ENCODE peak calls at places on chromosome 4, in five cellular contexts. N is GM06990, X is BE2C, H is choroid plexus epithelial cell, J is Caco-2. L is an unnamed sample.

GRCh38 chr4:135538698-135539097 is 1337.1 kb upstream of the PABPC4L start:
- DNase-seq in N (no peak), X (no peak), H (no peak), J (no peak), L (no peak)

GRCh38 chr4:52051213-52051614 is at the start of gene SPATA18:
- DNase-seq in N (peak), X (no peak), H (peak), J (peak), L (peak)

GRCh38 chr4:4859010-4859798 is at the start of gene MSX1:
- DNase-seq in N (peak), X (peak), H (peak), J (peak), L (peak)

GRCh38 chr4:24810016-24810415 is 14.6 kb downstream of the SOD3 start:
- DNase-seq in N (no peak), X (no peak), H (peak), J (no peak), L (peak)

GRCh38 chr4:146224331-146224966 is 10.1 kb downstream of the REELD1 start:
- DNase-seq in N (no peak), X (no peak), H (peak), J (no peak), L (peak)

GRCh38 chr4:103400405-103400804 is 202.3 kb upstream of the CENPE start:
- DNase-seq in N (no peak), X (no peak), H (peak), J (no peak), L (no peak)

GRCh38 chr4:2793920-2794706 is 1.2 kb downstream of the SH3BP2 start:
- DNase-seq in N (peak), X (peak), H (peak), J (peak), L (peak)

GRCh38 chr4:24382381-24382780 is 202.0 kb downstream of the DHX15 start:
- DNase-seq in N (no peak), X (no peak), H (no peak), J (no peak), L (no peak)

GRCh38 chr4:41679991-41680390 is 68.5 kb downstream of the PHOX2B start:
- DNase-seq in N (no peak), X (no peak), H (no peak), J (no peak), L (no peak)

GRCh38 chr4:90074322-90074886 is 52.8 kb upstream of the CCSER1 start:
- DNase-seq in N (no peak), X (no peak), H (no peak), J (no peak), L (no peak)

GRCh38 chr4:173735055-173735454 is 205.0 kb upstream of the HAND2 start:
- DNase-seq in N (no peak), X (no peak), H (no peak), J (no peak), L (peak)

GRCh38 chr4:155629183-155629825 is 37.3 kb upstream of the GUCY1A1 start:
- DNase-seq in N (no peak), X (no peak), H (peak), J (no peak), L (peak)

GRCh38 chr4:20662851-20663250 is 37.4 kb upstream of the PACRGL start:
- DNase-seq in N (no peak), X (no peak), H (peak), J (no peak), L (no peak)

GRCh38 chr4:16227462-16227868 is 1.2 kb upstream of the TAPT1 start:
- DNase-seq in N (peak), X (no peak), H (peak), J (peak), L (peak)

GRCh38 chr4:62415256-62415655 is 1215.1 kb downstream of the ADGRL3 start:
- DNase-seq in N (no peak), X (no peak), H (no peak), J (no peak), L (no peak)

GRCh38 chr4:110900206-110900769 is 277.4 kb upstream of the PITX2 start:
- DNase-seq in N (no peak), X (no peak), H (peak), J (no peak), L (peak)
- H3K4me3 ChIP-seq in N (no peak), X (no peak), H (no peak), J (no peak), L (no peak)

DNA sequence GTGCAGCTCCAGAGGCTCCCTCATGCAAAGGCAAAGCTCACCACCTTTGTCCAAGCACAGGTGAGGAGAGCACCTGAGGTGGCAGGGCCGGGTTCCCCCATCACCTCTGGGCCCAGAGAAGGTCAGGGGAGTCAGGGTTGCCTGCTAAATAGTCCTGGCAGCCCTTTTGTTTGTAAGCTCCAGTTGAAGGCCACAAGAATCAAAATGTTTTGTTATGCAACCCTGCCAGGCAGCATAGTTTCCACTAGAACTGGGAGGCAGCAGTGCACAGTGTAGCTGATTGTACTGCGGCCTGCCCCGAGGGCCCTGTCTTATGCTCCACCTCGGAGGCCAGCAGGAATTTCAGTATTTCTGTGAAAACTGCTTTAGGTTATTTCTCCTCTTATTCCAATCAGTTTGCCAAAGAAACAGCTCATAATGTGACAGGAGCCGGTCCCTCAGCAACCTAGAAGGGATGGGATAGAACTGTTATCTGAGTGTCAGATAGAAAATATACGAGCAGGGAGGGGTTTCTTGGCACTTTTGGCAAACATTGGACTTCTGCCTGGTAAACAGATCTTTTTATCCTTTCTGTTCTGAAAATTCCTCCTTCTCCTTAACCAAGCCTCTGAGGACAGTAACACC is 93.7 kb downstream of the LNX1 start:
- DNase-seq in N (no peak), X (no peak), H (peak), J (peak), L (peak)
- TF ChIP-seq CTCF in N (no peak), X (no peak), H (peak), J (no peak), L (peak)

GRCh38 chr4:86565641-86566040 is 28.5 kb upstream of the PTPN13 start:
- DNase-seq in N (no peak), X (no peak), H (no peak), J (no peak), L (no peak)

GRCh38 chr4:86564795-86565194 is 29.3 kb upstream of the PTPN13 start:
- DNase-seq in N (no peak), X (no peak), H (no peak), J (no peak), L (peak)

DNA sequence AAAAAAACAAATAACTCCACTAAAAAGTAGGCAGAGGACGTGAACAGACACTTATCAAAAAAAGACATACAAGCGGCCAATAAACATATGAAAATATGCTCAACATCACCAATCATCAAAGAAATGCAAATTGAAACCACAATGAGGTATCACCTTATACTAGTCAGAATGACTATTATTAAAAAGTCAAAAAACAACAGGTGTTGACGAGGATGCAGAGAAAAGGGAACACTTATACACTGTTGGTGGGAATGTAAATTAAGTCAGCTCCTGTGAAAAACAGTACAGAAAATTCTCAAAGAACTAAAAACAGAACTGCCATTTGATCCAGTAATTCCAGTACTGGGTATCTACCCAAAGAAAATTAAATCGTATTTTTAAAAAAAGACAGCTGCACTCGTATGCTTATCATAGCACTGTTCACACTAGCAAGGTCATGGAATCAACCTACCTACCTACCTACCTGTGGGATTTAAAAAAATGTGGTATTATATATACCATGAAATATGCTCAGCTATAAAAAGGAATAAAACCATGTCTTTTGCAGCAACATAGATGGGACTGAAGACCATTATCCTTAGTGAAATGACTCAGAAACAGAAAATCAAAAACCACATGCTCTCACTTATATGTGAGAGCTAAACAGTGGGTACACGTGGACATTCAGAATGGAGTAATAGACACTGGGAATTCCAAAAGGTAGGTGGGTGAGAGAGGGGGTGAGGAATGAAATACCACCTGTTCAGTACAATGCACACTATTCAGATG is 24.8 kb upstream of the PTPN13 start:
- DNase-seq in N (no peak), X (no peak), H (no peak), J (no peak), L (no peak)
- H3K4me3 ChIP-seq in N (no peak), X (no peak), H (no peak), J (no peak), L (no peak)

GRCh38 chr4:122602277-122603142 is 18.4 kb downstream of the IL21 start:
- DNase-seq in N (peak), X (no peak), H (peak), J (peak), L (peak)
- TF ChIP-seq CTCF in N (peak), X (peak), H (peak), J (peak), L (peak)

GRCh38 chr4:72569719-72570235 is 756 bp upstream of the ADAMTS3 start:
- DNase-seq in N (no peak), X (no peak), H (peak), J (no peak), L (peak)
- H3K4me3 ChIP-seq in N (no peak), X (peak), H (peak), J (no peak), L (peak)

GRCh38 chr4:162634390-162634789 is 470.6 kb upstream of the FSTL5 start:
- DNase-seq in N (no peak), X (no peak), H (no peak), J (no peak), L (no peak)
- TF ChIP-seq CTCF in N (no peak), X (no peak), H (no peak), J (no peak), L (peak)

DNA sequence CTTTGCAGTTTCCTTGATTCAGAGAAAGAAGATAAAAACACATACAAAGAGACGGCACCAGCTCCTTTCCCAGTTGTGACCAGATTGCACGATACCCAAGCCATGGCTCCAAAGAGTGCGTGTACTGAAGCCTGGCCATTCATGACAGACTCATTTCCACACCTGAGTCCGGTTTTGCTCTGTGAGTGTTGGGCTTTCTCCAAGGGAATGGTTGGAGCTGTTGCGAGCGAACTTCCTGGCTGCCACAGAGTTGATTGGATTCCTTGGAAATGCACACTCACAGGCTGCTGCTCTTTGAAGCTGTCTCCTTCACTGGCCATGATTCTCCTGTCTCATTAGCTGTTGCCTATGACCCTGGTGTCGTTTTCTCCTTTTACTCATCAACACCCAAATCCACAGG is 44.0 kb upstream of the BBS12 start:
- DNase-seq in N (no peak), X (no peak), H (no peak), J (no peak), L (no peak)
- H3K4me3 ChIP-seq in N (no peak), X (no peak), H (no peak), J (no peak), L (no peak)

GRCh38 chr4:88219099-88219498 is 60.7 kb upstream of the ABCG2 start:
- DNase-seq in N (peak), X (peak), H (peak), J (peak), L (peak)
- TF ChIP-seq CTCF in N (peak), X (peak), H (peak), J (peak), L (peak)

GRCh38 chr4:106315476-106315967 is 487 bp downstream of the TBCK start:
- DNase-seq in N (no peak), X (no peak), H (peak), J (peak), L (peak)

GRCh38 chr4:106314960-106315359 is 1.0 kb downstream of the TBCK start:
- DNase-seq in N (no peak), X (no peak), H (no peak), J (no peak), L (no peak)

GRCh38 chr4:106312377-106312776 is 3.6 kb downstream of the TBCK start:
- DNase-seq in N (no peak), X (no peak), H (peak), J (no peak), L (peak)

GRCh38 chr4:106315968-106316772 is at the start of the genes AIMP1 and TBCK:
- DNase-seq in N (peak), X (peak), H (peak), J (peak), L (peak)

GRCh38 chr4:106312997-106313522 is 2.9 kb downstream of the TBCK start:
- DNase-seq in N (no peak), X (no peak), H (no peak), J (peak), L (no peak)
- H3K4me3 ChIP-seq in N (no peak), X (no peak), H (no peak), J (peak), L (no peak)

DNA sequence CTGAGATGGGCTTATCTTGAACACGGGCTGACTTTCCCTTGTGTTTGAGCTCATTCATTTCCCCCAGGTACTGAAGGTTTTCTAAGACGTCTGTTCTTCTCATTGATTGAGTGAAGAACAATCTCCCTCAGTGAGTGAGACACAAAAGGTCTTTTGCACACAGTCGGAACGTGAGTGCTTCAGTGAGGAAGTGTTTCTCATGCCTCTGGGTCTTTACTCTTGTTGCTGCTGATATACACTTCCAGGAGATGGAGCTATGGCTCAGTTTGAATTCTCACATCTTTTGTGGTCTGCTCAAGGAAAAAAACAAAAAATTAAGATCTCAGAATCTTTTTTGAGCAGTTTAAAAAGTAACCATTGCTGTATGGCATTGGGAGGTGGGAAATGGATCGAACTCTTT is 981.9 kb upstream of the TENM3 start:
- DNase-seq in N (no peak), X (no peak), H (peak), J (no peak), L (no peak)
- TF ChIP-seq CTCF in N (no peak), X (peak), H (peak), J (no peak), L (no peak)

L was measured in fibroblast of villous mesenchyme.